ENCODE peak calls at places on chromosomes 12 and 14, in nine cellular contexts. I, E, X, V, H, S, P, F and R are unnamed samples.

GRCh38 chr12:104303538-104304151 is at the start of gene EID3:
- DNase-seq in F (no peak), I (peak), E (peak), P (peak), H (peak), S (peak), X (peak), V (no peak), R (peak)

GRCh38 chr12:85279449-85280137 is 427 bp upstream of the ALX1 start:
- DNase-seq in E (peak), P (no peak), V (no peak), I (no peak), S (no peak), H (no peak), X (no peak), F (no peak), R (no peak)

GRCh38 chr12:42407306-42407705 is 81.3 kb downstream of the PPHLN1 start:
- DNase-seq in V (no peak), I (no peak), S (no peak), X (no peak), P (no peak), E (no peak), H (no peak), F (no peak), R (no peak)

GRCh38 chr12:103877934-103878510 is 37.0 kb upstream of the NT5DC3 start:
- DNase-seq in V (peak), S (no peak), F (peak), X (peak), I (no peak), H (peak), E (peak), P (peak), R (no peak)

GRCh38 chr12:73220951-73221350 is 948.8 kb downstream of the TRHDE start:
- DNase-seq in H (no peak), E (no peak), V (no peak), S (no peak), I (no peak), F (no peak), X (no peak), P (no peak), R (no peak)

GRCh38 chr12:65490193-65490592 is 211.7 kb downstream of the MSRB3 start:
- DNase-seq in X (no peak), E (no peak), I (no peak), F (no peak), H (no peak), P (no peak), S (no peak), V (no peak), R (no peak)

GRCh38 chr12:31035944-31036665 is 37.6 kb upstream of the DDX11 start:
- DNase-seq in H (no peak), F (no peak), X (no peak), E (no peak), P (no peak), S (no peak), I (no peak), V (no peak), R (no peak)

GRCh38 chr12:110836291-110836690 is 10.5 kb upstream of the CCDC63 start:
- DNase-seq in E (no peak), S (no peak), I (no peak), H (no peak), F (no peak), V (no peak), X (no peak), P (no peak), R (no peak)

GRCh38 chr14:70935135-70935534 is 27.9 kb downstream of the PCNX1 start:
- DNase-seq in P (no peak), V (no peak), F (no peak), E (no peak), X (no peak), S (no peak), H (no peak), I (no peak), R (no peak)

GRCh38 chr14:70931008-70931407 is 23.7 kb downstream of the PCNX1 start:
- DNase-seq in S (no peak), H (no peak), X (no peak), I (no peak), P (no peak), E (no peak), V (no peak), F (no peak), R (no peak)

GRCh38 chr14:70934084-70934483 is 26.8 kb downstream of the PCNX1 start:
- DNase-seq in X (no peak), V (no peak), F (no peak), S (no peak), H (no peak), I (no peak), P (no peak), E (no peak), R (no peak)

GRCh38 chr14:70934502-70935134 is 27.4 kb downstream of the PCNX1 start:
- DNase-seq in X (no peak), V (no peak), F (peak), S (no peak), E (peak), P (no peak), H (no peak), I (no peak), R (no peak)
- H3K27ac ChIP-seq in X (no peak), V (no peak), F (peak), S (no peak), E (peak), P (no peak), H (no peak), I (no peak), R (peak)

DNA sequence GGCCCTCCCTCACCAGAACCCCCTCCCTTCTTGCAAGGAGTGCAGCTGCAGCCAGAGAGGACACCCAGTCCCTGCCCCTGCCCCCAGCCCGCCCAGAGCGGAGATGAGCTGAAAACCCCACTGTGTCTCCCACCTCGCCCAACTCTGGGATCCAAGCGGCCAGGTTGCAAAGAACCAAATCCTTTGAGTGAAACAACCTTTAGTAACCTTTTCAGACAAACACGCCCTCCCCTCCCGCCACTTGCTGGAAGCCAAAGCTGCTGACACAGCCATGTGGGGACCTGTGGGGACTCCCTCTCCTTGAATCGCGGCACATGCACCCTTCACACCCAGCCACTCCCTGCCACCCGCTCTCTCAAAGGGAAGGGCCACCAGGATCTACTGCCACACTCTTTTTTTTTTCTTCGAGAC is 120.6 kb downstream of the CALM1 start:
- DNase-seq in H (no peak), P (no peak), I (no peak), E (peak), F (no peak), S (no peak), V (no peak), X (no peak), R (no peak)
- H3K27ac ChIP-seq in H (no peak), P (no peak), I (no peak), E (peak), F (no peak), S (no peak), V (no peak), X (no peak), R (no peak)

GRCh38 chr14:64253672-64254071 is 40.5 kb downstream of the ESR2 start:
- DNase-seq in V (peak), S (no peak), H (no peak), I (no peak), P (no peak), F (no peak), X (no peak), E (no peak), R (no peak)

GRCh38 chr14:64260418-64260817 is 33.8 kb downstream of the ESR2 start:
- DNase-seq in I (no peak), P (no peak), E (no peak), S (no peak), V (no peak), X (no peak), F (no peak), H (no peak), R (no peak)

GRCh38 chr14:64255756-64256155 is 38.4 kb downstream of the ESR2 start:
- DNase-seq in V (no peak), I (no peak), F (no peak), P (no peak), H (no peak), X (no peak), S (no peak), E (no peak), R (no peak)
- H3K27ac ChIP-seq in V (no peak), I (no peak), F (no peak), P (no peak), H (no peak), X (no peak), S (no peak), E (no peak), R (no peak)

GRCh38 chr14:34228663-34229001 is 233.4 kb downstream of the SPTSSA start:
- DNase-seq in X (no peak), F (no peak), S (no peak), E (peak), P (no peak), H (no peak), I (no peak), V (no peak), R (no peak)

GRCh38 chr14:34229140-34229539 is 232.9 kb downstream of the SPTSSA start:
- DNase-seq in F (no peak), P (no peak), H (no peak), I (no peak), E (no peak), S (no peak), X (no peak), V (no peak), R (no peak)

GRCh38 chr14:34231626-34232025 is 230.4 kb downstream of the SPTSSA start:
- DNase-seq in S (no peak), F (no peak), E (no peak), H (no peak), P (peak), V (no peak), X (peak), I (no peak), R (no peak)

GRCh38 chr14:34224221-34224620 is 237.8 kb downstream of the SPTSSA start:
- DNase-seq in V (no peak), I (no peak), P (no peak), F (no peak), E (no peak), S (no peak), X (no peak), H (no peak), R (no peak)

DNA sequence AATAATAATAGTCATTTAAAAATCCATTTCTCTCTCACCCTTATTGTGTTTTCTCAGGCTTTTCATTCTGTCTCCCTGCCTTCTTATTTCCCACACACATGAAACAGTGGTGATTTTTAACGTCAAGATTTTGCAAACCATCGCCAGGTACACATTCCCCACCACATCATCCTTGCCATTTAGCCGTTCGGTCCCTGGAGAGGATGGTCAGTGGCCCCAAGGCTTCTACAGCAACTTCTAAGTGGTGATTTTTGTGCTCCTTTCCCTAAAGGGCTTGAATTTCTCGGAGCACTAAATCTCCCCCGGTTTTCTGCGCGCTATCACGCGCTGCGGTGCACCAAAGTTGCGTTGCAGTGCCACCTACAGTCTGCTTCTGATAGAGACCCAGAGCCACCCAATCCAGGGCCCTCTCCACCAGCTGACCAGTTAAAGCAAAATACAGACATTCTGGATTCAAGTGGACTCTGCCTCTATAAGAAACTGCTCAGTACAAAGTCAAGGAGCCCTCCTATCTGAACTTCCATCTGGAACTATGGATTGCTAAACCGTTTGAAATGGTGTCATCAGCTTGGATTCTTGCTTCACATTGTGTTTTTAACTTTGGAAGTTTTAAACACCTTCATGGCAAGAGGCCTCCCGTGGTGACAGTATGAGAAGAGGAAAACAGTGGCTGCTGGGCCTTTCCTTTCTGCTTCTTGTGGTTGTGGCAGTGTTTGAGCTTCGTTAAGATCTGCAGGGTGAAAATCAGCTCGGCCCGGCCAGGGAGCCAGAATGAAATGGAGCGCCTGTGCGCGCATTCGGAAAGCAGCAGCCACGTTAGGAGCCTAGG is 234.0 kb downstream of the SPTSSA start:
- DNase-seq in V (no peak), P (peak), I (no peak), H (no peak), F (no peak), S (peak), E (peak), X (peak), R (peak)
- H3K27ac ChIP-seq in V (no peak), P (no peak), I (no peak), H (no peak), F (no peak), S (peak), E (peak), X (no peak), R (no peak)

GRCh38 chr14:68523326-68523610 is 269.6 kb downstream of the ZFP36L1 start:
- DNase-seq in I (no peak), S (no peak), V (no peak), F (no peak), P (no peak), X (no peak), H (no peak), E (no peak), R (peak)
- H3K27ac ChIP-seq in I (peak), S (peak), V (peak), F (no peak), P (no peak), X (peak), H (no peak), E (peak), R (peak)

GRCh38 chr14:22433059-22433458 is 156.0 kb downstream of the DAD1 start:
- DNase-seq in V (no peak), P (no peak), E (no peak), F (no peak), S (no peak), X (no peak), H (no peak), I (no peak), R (no peak)

GRCh38 chr14:22432348-22432976 is 156.6 kb downstream of the DAD1 start:
- DNase-seq in I (no peak), P (no peak), H (no peak), X (peak), S (no peak), V (peak), F (no peak), E (peak), R (no peak)

GRCh38 chr14:22434901-22435565 is 154.0 kb downstream of the DAD1 start:
- DNase-seq in V (no peak), E (no peak), X (no peak), I (no peak), H (no peak), P (no peak), F (no peak), S (no peak), R (no peak)

GRCh38 chr14:22429546-22429945 is 159.5 kb downstream of the DAD1 start:
- DNase-seq in S (no peak), P (no peak), E (no peak), F (no peak), V (no peak), X (no peak), I (no peak), H (no peak), R (no peak)

DNA sequence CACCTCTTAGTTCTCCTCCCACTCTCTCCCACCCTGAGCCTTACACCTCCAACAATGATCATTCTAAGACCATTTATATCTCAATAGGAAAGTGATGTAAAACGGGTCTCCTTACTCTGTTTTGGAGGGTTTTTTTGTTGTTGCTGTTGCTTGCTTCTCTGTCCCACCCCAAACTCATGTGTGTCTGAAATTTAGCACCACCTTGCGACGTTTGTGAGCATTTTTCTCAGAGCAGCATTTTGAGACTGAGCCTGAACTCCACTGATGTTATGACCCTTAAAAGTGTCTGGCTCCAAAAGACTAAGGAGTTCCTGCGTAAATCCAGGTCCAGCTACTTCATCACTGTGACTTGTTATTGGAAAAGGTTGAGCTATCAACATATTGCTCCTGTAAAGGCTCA is 155.0 kb downstream of the DAD1 start:
- DNase-seq in X (no peak), S (no peak), I (no peak), H (no peak), F (no peak), P (no peak), E (no peak), V (no peak), R (no peak)
- H3K27ac ChIP-seq in X (no peak), S (no peak), I (no peak), H (no peak), F (no peak), P (no peak), E (no peak), V (no peak), R (no peak)